ENCODE peak calls at places on chromosome 2, in eight cellular contexts. V is psoas muscle; Y is tibial artery; Z is pancreas; P is adrenal gland; A is heart right ventricle; D is CD8-positive, alpha-beta T cell; O is A549. J is an unnamed sample.
A peak's percentile ranks its signal among the peaks of the same experiment; 100 is the strongest.

GRCh38 chr2:113245276-113245711 is 33.4 kb downstream of the PAX8 start:
- DNase-seq in Z (no peak), P (no peak), V (no peak), Y (no peak), O (no peak), D (no peak), A (no peak), J (no peak)

GRCh38 chr2:41870948-41871522 is 176.8 kb upstream of the PKDCC start:
- DNase-seq in A (no peak), V (no peak), O (no peak), Y (no peak), P (no peak), D (no peak), Z (no peak), J (no peak)

GRCh38 chr2:24505534-24505933 is 14.5 kb downstream of the NCOA1 start:
- DNase-seq in O (no peak), D (no peak), Y (no peak), Z (no peak), V (no peak), P (no peak), A (no peak), J (no peak)

GRCh38 chr2:132815522-132815921 is 145.5 kb upstream of the LYPD1 start:
- DNase-seq in Y (no peak), D (no peak), Z (no peak), O (peak; percentile 25), P (no peak), V (no peak), A (no peak), J (no peak)

GRCh38 chr2:17793803-17794349 is 22.4 kb upstream of the MSGN1 start:
- DNase-seq in V (no peak), Z (no peak), D (no peak), A (no peak), O (no peak), P (no peak), Y (no peak), J (no peak)

GRCh38 chr2:31233216-31233615 is 736 bp upstream of the EHD3 start:
- DNase-seq in Z (no peak), D (peak; percentile 25), O (no peak), V (no peak), A (no peak), Y (no peak), P (no peak), J (no peak)

GRCh38 chr2:23436346-23437099 is 51.5 kb downstream of the KLHL29 start:
- DNase-seq in Y (peak; percentile 34), P (no peak), O (no peak), V (no peak), A (no peak), D (no peak), Z (no peak), J (no peak)

GRCh38 chr2:174465327-174465726 is 21.5 kb downstream of the GPR155 start:
- DNase-seq in Y (no peak), P (peak; percentile 5), Z (no peak), D (no peak), O (peak; percentile 33), V (no peak), A (no peak), J (no peak)

GRCh38 chr2:158505448-158505934 is 48.7 kb downstream of the PKP4 start:
- DNase-seq in P (no peak), V (no peak), D (no peak), O (peak; percentile 45), A (no peak), Y (no peak), Z (no peak), J (no peak)

GRCh38 chr2:120354935-120355845 is 9.3 kb downstream of the INHBB start:
- DNase-seq in Y (no peak), P (no peak), A (no peak), D (no peak), O (no peak), V (no peak), Z (peak; percentile 36), J (no peak)

GRCh38 chr2:223092667-223093066 is 40.7 kb downstream of the KCNE4 start:
- DNase-seq in O (no peak), Y (no peak), Z (no peak), A (no peak), P (no peak), D (no peak), V (no peak), J (no peak)

GRCh38 chr2:178824181-178824580 is 17.0 kb upstream of the TTN start:
- DNase-seq in Z (no peak), Y (no peak), O (no peak), D (no peak), V (no peak), P (no peak), A (peak; percentile 20), J (no peak)

GRCh38 chr2:178819992-178820391 is 12.8 kb upstream of the TTN start:
- DNase-seq in O (no peak), A (no peak), Z (no peak), V (no peak), P (no peak), Y (no peak), D (no peak), J (peak; percentile 37)

GRCh38 chr2:178825183-178825582 is 18.0 kb upstream of the TTN start:
- DNase-seq in O (no peak), Z (no peak), D (no peak), A (no peak), P (no peak), V (no peak), Y (no peak), J (no peak)

GRCh38 chr2:178819147-178819875 is 12.1 kb upstream of the TTN start:
- DNase-seq in D (no peak), V (no peak), A (no peak), Y (no peak), P (no peak), Z (no peak), O (no peak), J (no peak)
- H3K4me1 ChIP-seq in D (no peaks in the 10 kb centered on the region), V (peaks cover 20% of the 10 kb centered on the region), A (peaks cover 22% of the 10 kb centered on the region), Y (peaks cover 17% of the 10 kb centered on the region), P (peaks cover 6% of the 10 kb centered on the region), Z (no peaks in the 10 kb centered on the region), O (no peaks in the 10 kb centered on the region), J (peaks cover 17% of the 10 kb centered on the region)

GRCh38 chr2:181715033-181715630 is 34.8 kb upstream of the NEUROD1 start:
- DNase-seq in Z (no peak), V (no peak), P (peak; percentile 82), O (peak; percentile 78), D (peak; percentile 78), A (no peak), Y (no peak), J (peak; percentile 63)
- TF ChIP-seq CTCF in Z (peak; percentile 56), V (peak; percentile 62), P (peak; percentile 74), O (peak; percentile 87), D (peak; percentile 69), A (peak; percentile 73), Y (peak; percentile 40), J (peak; percentile 62)

GRCh38 chr2:226679389-226680057 is 120.1 kb downstream of the IRS1 start:
- DNase-seq in P (no peak), V (no peak), Y (no peak), D (no peak), O (no peak), Z (no peak), A (no peak), J (no peak)

GRCh38 chr2:226677080-226677479 is 122.5 kb downstream of the IRS1 start:
- DNase-seq in Z (no peak), O (no peak), P (no peak), V (no peak), D (no peak), Y (no peak), A (no peak), J (no peak)

GRCh38 chr2:226676618-226677017 is 123.0 kb downstream of the IRS1 start:
- DNase-seq in A (no peak), V (no peak), P (no peak), Z (no peak), D (no peak), Y (no peak), O (no peak), J (no peak)

GRCh38 chr2:226680674-226681073 is 118.9 kb downstream of the IRS1 start:
- DNase-seq in P (no peak), O (no peak), Z (no peak), V (no peak), A (no peak), Y (no peak), D (no peak), J (no peak)

GRCh38 chr2:226678422-226678821 is 121.2 kb downstream of the IRS1 start:
- DNase-seq in Z (no peak), O (no peak), Y (no peak), P (no peak), D (no peak), A (no peak), V (no peak), J (no peak)
- H3K27ac ChIP-seq in Z (no peak overlapping the region), O (no peak overlapping the region), Y (no peak overlapping the region), P (no peak overlapping the region), D (no peak overlapping the region), A (no peak overlapping the region), V (peak overlapping the region; percentile 82), J (peak overlapping the region; percentile 40)

GRCh38 chr2:66568650-66569300 is 133.8 kb downstream of the MEIS1 start:
- DNase-seq in O (no peak), P (no peak), D (no peak), V (no peak), Z (no peak), A (no peak), Y (no peak), J (no peak)
- H3K4me1 ChIP-seq in O (peaks cover 7% of the 10 kb centered on the region), P (peaks cover 73% of the 10 kb centered on the region), D (no peaks in the 10 kb centered on the region), V (no peaks in the 10 kb centered on the region), Z (peaks cover 8% of the 10 kb centered on the region), A (peaks cover 15% of the 10 kb centered on the region), Y (peaks cover 12% of the 10 kb centered on the region), J (no peaks in the 10 kb centered on the region)

DNA sequence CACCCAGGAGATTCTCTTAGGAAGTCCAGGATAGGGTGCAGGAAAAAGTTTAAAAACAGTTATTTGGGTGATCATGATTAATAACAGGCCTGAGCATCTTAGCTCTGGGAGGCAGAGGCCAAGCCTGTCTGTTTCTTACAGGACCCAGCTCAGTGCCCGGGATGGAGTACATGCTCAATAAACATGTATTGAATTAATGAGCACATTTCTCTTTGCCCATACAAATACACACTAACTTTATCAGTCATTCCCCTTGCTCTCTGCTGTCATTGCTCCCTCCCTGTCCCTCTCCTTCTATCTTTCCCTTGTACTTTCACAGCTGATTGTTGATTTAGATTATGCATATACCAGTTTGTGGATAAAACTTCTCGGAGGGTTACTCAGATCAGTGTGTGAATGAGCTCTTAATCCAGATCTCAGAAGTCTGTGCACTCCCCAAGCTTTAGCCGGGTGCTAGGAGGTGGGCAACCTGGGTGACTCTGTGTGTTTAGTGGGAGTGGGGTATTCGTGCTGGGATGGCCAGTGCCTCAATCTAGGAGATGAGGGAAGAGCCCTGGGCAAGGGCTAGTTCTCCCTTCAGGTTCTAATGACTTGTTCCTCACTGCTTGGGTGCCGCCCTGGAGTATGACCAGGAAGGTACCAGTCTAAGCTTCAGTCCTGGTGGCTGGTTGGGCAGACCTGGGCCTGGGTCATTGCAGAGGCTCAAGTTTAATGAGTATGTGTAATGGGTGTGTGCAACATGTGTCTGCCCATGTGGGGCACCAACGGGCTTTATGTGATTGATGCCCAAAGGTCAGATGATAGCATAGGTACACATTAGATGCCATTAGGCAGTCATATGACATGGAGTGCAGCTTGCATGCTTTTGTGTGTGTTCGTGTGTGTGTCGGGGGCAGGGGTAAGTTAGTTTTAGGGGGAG is 10.6 kb downstream of the EMX1 start:
- DNase-seq in P (no peak), A (no peak), V (no peak), Z (no peak), Y (no peak), D (no peak), O (no peak), J (no peak)
- TF ChIP-seq CTCF in P (no peak), A (no peak), V (no peak), Z (no peak), Y (no peak), D (no peak), O (no peak), J (no peak)

J was measured in heart left ventricle.